ENCODE peak calls at places on chromosomes 13 and 19, in ten cellular contexts. D is sigmoid colon, O is right lobe of liver, N is adrenal gland, J is tibial nerve, M is IMR-90, X is uterus, C is testis, G is endothelial cell of umbilical vein, K is stomach. W is an unnamed sample. For H3K4me1, the result is how much of the 10 kb centered on the place peaks cover.

GRCh38 chr13:30569901-30570576 is 47.7 kb upstream of the USPL1 start:
- DNase-seq in D (peak), O (no peak), N (peak), J (no peak), M (peak), X (peak), C (peak), G (no peak), K (peak), W (peak)

GRCh38 chr19:2424686-2425621 is 2.4 kb downstream of the TIMM13 start:
- DNase-seq in D (peak), O (no peak), N (peak), J (no peak), M (peak), X (no peak), C (peak), G (peak), K (peak), W (peak)

GRCh38 chr13:80239571-80240255 is 101.2 kb downstream of the SPRY2 start:
- DNase-seq in D (no peak), O (no peak), N (no peak), J (no peak), M (peak), X (no peak), C (no peak), G (no peak), K (no peak), W (no peak)

GRCh38 chr13:31012285-31013024 is 80.0 kb downstream of the TEX26 start:
- DNase-seq in D (no peak), O (no peak), N (no peak), J (no peak), M (peak), X (no peak), C (peak), G (peak), K (no peak), W (no peak)

GRCh38 chr13:100069278-100069677 is 19.6 kb upstream of the PCCA start:
- DNase-seq in D (no peak), O (no peak), N (peak), J (no peak), M (peak), X (no peak), C (no peak), G (no peak), K (no peak), W (no peak)

GRCh38 chr19:35269425-35270117 is 809 bp downstream of the USF2 start:
- DNase-seq in D (peak), O (peak), N (peak), J (peak), M (peak), X (peak), C (peak), G (peak), K (peak), W (peak)

GRCh38 chr13:63455938-63456337 is 2040.3 kb upstream of the PCDH20 start:
- DNase-seq in D (no peak), O (no peak), N (no peak), J (no peak), M (no peak), X (no peak), C (no peak), G (no peak), K (no peak), W (no peak)

GRCh38 chr19:39363909-39364457 is 21.8 kb downstream of the SAMD4B start:
- DNase-seq in D (peak), O (no peak), N (no peak), J (peak), M (peak), X (peak), C (peak), G (no peak), K (no peak), W (no peak)

GRCh38 chr13:48586591-48587103 is 53.8 kb upstream of the RCBTB2 start:
- DNase-seq in D (peak), O (no peak), N (peak), J (no peak), M (peak), X (peak), C (peak), G (peak), K (peak), W (no peak)

GRCh38 chr13:73462241-73462640 is 403.4 kb downstream of the KLF5 start:
- DNase-seq in D (no peak), O (no peak), N (no peak), J (no peak), M (peak), X (no peak), C (no peak), G (no peak), K (no peak), W (no peak)

GRCh38 chr19:2613507-2614295 is 88.8 kb downstream of the GNG7 start:
- DNase-seq in D (peak), O (peak), N (peak), J (no peak), M (peak), X (no peak), C (no peak), G (peak), K (peak), W (no peak)

GRCh38 chr19:29665215-29665825 is at the start of gene PLEKHF1:
- DNase-seq in D (peak), O (peak), N (peak), J (peak), M (peak), X (peak), C (peak), G (peak), K (peak), W (peak)
- TF ChIP-seq POLR2A in D (no peak), O (peak), N (no peak), J (peak), M (peak), X (peak), C (no peak), G (peak), K (no peak), W (peak)

GRCh38 chr13:112204376-112204775 is 137.4 kb downstream of the SOX1 start:
- DNase-seq in D (no peak), O (no peak), N (no peak), J (no peak), M (no peak), X (no peak), C (no peak), G (no peak), K (no peak), W (no peak)
- H3K4me1 ChIP-seq in D (under half), O (under half), N (under half), J (under half), M (under half), X (under half), C (under half), G (under half), K (under half), W (under half)

DNA sequence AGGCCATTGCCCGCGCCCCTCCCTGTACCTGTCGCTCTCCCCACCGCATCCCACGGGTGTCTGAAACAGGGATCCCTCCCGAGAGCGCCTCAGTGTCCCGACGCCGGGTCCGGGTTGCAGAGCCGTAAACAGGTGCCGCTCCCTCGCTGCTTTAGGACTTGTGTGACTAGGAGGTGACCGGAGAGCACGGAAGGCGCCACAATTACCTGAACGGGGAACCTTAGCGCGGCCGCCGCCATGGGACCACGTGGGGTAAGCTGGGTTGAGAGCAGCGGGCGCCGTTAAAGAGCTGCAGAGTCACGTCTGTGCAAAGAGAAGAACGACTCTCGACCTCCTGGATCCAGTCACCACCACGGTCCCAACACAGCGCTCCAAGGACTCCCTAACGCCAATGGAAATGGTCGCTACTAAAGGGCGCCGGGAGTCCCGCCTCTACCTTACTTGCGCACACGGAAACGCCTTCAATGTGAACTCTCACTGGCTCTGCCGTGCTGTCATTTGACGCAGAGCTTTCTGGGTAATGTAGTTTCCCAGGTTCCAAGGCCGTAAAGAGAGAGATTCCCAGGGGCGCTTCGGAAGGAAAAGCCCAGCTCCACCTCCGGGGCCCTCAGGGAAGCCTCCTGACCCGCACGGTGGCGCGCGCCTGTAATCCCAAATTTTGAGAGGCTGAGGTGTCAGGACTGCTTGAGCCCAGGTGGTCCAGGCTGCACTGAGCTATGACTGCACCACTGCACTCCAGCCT is at the start of gene ZNF552:
- DNase-seq in D (peak), O (peak), N (peak), J (peak), M (peak), X (peak), C (peak), G (peak), K (peak), W (peak)
- H3K27ac ChIP-seq in D (peak), O (peak), N (peak), J (peak), M (peak), X (peak), C (peak), G (peak), K (peak), W (peak)

DNA sequence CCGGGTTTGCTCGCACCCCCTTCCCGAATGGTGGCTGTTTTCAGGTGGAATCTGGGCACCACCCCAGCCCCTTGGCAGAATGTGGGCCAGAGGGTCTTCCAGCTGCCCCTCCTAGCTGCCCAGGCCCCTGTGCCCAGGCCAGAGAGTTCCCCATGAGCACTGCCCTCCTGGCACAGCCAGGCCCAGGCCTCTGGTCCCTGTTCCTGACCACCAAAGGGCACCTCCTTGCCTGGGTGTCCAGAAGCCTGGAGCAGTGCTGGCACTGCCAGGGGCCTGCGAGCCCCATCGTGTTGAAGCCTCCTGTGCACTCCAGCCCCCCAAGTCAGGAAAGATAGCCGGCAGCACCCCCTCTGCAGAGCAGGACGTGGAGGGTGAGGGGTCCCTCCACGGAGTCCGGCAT is 23.4 kb downstream of the PIAS4 start:
- DNase-seq in D (no peak), O (peak), N (no peak), J (no peak), M (no peak), X (no peak), C (no peak), G (no peak), K (no peak), W (no peak)
- TF ChIP-seq POLR2A in D (no peak), O (no peak), N (no peak), J (no peak), M (no peak), X (no peak), C (no peak), G (no peak), K (no peak), W (no peak)

GRCh38 chr19:439167-439900 is 21.5 kb downstream of the SHC2 start:
- DNase-seq in D (no peak), O (no peak), N (no peak), J (no peak), M (no peak), X (no peak), C (no peak), G (no peak), K (no peak), W (no peak)
- H3K4me1 ChIP-seq in D (under half), O (under half), N (under half), J (under half), M (under half), X (under half), C (under half), G (under half), K (under half), W (under half)

DNA sequence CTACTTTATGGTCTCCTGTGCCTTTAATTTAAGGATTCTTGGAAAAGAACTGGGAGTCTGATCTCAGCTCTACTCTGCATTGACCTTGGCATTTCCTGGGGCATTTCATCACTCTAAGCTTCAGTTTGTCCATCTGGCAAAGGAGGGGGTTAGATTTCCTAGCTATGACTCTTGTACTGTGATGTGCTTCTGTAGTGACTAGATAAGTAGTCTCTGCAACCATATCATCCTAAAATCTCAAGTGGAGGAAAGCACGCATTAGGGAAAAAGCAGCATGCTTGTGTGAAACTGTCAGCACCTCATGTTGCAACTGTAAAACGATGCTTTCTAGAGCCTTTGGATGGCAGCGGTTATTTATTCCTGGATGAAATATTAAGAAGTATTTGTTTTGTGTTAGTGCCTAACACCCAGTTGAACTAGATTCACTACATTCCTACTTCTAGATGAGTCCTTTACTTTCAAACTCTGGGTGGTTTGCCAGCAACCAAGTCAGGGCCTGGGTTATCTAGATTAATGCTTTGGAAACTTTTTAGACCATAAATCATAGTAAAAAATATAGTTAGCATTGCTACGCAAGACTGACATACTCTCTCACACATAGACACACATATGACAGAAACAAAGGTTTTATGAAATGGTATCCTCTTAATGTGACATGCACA is 6.8 kb downstream of the WDFY2 start:
- DNase-seq in D (no peak), O (no peak), N (peak), J (no peak), M (peak), X (peak), C (peak), G (peak), K (peak), W (peak)
- H3K27ac ChIP-seq in D (peak), O (peak), N (peak), J (peak), M (peak), X (peak), C (peak), G (no peak), K (peak), W (peak)

DNA sequence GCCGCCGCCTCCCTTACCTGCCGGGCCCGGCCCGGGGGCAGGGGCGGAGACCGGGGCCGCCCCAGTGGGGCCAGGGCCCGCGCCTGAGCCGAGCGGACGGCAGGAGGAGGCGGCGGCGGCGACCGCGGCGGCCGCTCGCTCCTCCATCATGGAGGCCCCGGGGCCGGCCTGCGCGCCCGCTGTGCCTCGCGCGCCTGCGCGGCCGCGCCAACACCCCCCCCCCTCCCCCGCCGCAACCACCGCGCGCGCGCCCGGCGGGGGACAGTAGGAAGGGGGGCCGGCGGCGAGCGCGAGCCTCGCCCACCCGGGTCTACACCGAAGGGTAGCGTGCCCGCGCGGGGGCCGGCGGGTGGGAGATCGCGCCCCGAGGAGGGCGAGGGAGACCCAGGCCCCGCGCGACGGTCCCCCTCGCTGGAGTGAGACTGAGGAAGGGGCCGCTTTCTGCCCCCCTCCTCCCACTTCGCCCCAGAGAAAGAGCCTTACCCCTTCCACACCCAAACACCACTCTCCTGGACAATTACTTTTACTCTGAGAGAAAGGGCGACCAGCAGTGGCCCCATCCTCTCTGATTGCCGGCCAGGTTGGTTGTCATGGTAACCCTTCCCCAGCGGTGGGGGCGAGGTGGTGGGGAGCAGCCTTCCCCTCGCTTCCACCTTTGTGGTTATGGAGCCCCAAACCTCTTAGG is at the start of gene STRN4:
- DNase-seq in D (no peak), O (no peak), N (no peak), J (no peak), M (no peak), X (peak), C (peak), G (no peak), K (peak), W (no peak)
- TF ChIP-seq POLR2A in D (no peak), O (peak), N (peak), J (peak), M (peak), X (peak), C (no peak), G (peak), K (no peak), W (peak)

W was measured in gastrocnemius medialis.